ENCODE peak calls at places on chromosomes 13 and 19, in eight cellular contexts. H, X, D, S, A, I, Z and Y are unnamed samples.

GRCh38 chr19:399370-399769 is 9.6 kb downstream of the C2CD4C start:
- DNase-seq in H (no peak), X (no peak), D (peak), S (no peak), A (no peak), I (no peak), Z (no peak), Y (no peak)

GRCh38 chr19:39913682-39914333 is 20.6 kb downstream of the FCGBP start:
- DNase-seq in H (no peak), X (no peak), D (no peak), S (no peak), A (no peak), I (no peak), Z (no peak), Y (no peak)

GRCh38 chr19:36103842-36104552 is 6.9 kb upstream of the OVOL3 start:
- DNase-seq in H (no peak), X (no peak), D (no peak), S (no peak), A (peak), I (no peak), Z (no peak), Y (no peak)

GRCh38 chr19:50514346-50515167 is 844 bp upstream of the ASPDH start:
- DNase-seq in H (peak), X (no peak), D (peak), S (no peak), A (no peak), I (no peak), Z (no peak), Y (peak)

GRCh38 chr19:17751103-17751911 is at the start of gene FCHO1:
- DNase-seq in H (no peak), X (no peak), D (peak), S (peak), A (no peak), I (peak), Z (no peak), Y (no peak)

GRCh38 chr19:7943444-7944176 is at the start of gene TIMM44:
- DNase-seq in H (peak), X (peak), D (peak), S (peak), A (peak), I (peak), Z (peak), Y (peak)

GRCh38 chr13:36493046-36493445 is 60.8 kb downstream of the CCNA1 start:
- DNase-seq in H (no peak), X (peak), D (no peak), S (no peak), A (no peak), I (no peak), Z (no peak), Y (no peak)

GRCh38 chr13:98493035-98493401 is 83.9 kb downstream of the STK24 start:
- DNase-seq in H (no peak), X (no peak), D (no peak), S (no peak), A (no peak), I (no peak), Z (no peak), Y (no peak)

GRCh38 chr13:85806553-85807175 is 7.4 kb upstream of the SLITRK6 start:
- DNase-seq in H (peak), X (peak), D (no peak), S (no peak), A (peak), I (peak), Z (no peak), Y (peak)

GRCh38 chr13:107765724-107766436 is 449.5 kb downstream of the LIG4 start:
- DNase-seq in H (no peak), X (peak), D (no peak), S (no peak), A (no peak), I (no peak), Z (peak), Y (peak)

GRCh38 chr13:95106562-95106961 is 194.7 kb downstream of the ABCC4 start:
- DNase-seq in H (no peak), X (peak), D (no peak), S (no peak), A (peak), I (no peak), Z (no peak), Y (no peak)

GRCh38 chr13:113412440-113412839 is 40.8 kb downstream of the ADPRHL1 start:
- DNase-seq in H (no peak), X (no peak), D (peak), S (no peak), A (no peak), I (no peak), Z (no peak), Y (no peak)

GRCh38 chr13:73833331-73834070 is 300.7 kb downstream of the KLF12 start:
- DNase-seq in H (no peak), X (no peak), D (no peak), S (no peak), A (no peak), I (no peak), Z (no peak), Y (no peak)

GRCh38 chr19:2552859-2553258 is 76.9 kb downstream of the GADD45B start:
- DNase-seq in H (no peak), X (no peak), D (peak), S (peak), A (peak), I (peak), Z (no peak), Y (no peak)

GRCh38 chr13:24304620-24305019 is 4.8 kb upstream of the C1QTNF9 start:
- DNase-seq in H (no peak), X (no peak), D (no peak), S (no peak), A (no peak), I (no peak), Z (no peak), Y (no peak)

GRCh38 chr19:34851277-34851804 is 75.4 kb upstream of the ZNF30 start:
- DNase-seq in H (no peak), X (no peak), D (no peak), S (no peak), A (no peak), I (no peak), Z (no peak), Y (no peak)

GRCh38 chr13:20193924-20194631 is 1.3 kb upstream of the GJB2 start:
- DNase-seq in H (no peak), X (no peak), D (no peak), S (no peak), A (no peak), I (peak), Z (no peak), Y (no peak)

GRCh38 chr19:3646336-3647092 is 19.9 kb upstream of the CACTIN start:
- DNase-seq in H (no peak), X (no peak), D (no peak), S (no peak), A (no peak), I (no peak), Z (no peak), Y (no peak)

GRCh38 chr19:51760811-51761356 is at the start of gene FPR2:
- DNase-seq in H (no peak), X (no peak), D (no peak), S (no peak), A (no peak), I (no peak), Z (no peak), Y (no peak)

GRCh38 chr19:4870025-4870700 is 2.7 kb upstream of the PLIN3 start:
- DNase-seq in H (no peak), X (peak), D (peak), S (no peak), A (peak), I (peak), Z (peak), Y (no peak)

GRCh38 chr19:45863840-45864628 is at the start of gene FOXA3:
- DNase-seq in H (peak), X (peak), D (no peak), S (peak), A (peak), I (peak), Z (no peak), Y (peak)

GRCh38 chr13:110869805-110870706 is 44.8 kb downstream of the ANKRD10 start:
- DNase-seq in H (peak), X (peak), D (peak), S (no peak), A (peak), I (no peak), Z (peak), Y (no peak)

GRCh38 chr19:14337510-14337909 is 43.7 kb upstream of the ADGRE5 start:
- DNase-seq in H (no peak), X (peak), D (peak), S (peak), A (no peak), I (peak), Z (no peak), Y (peak)

GRCh38 chr13:94414141-94414540 is 65.3 kb downstream of the DCT start:
- DNase-seq in H (no peak), X (no peak), D (no peak), S (no peak), A (no peak), I (no peak), Z (no peak), Y (no peak)

GRCh38 chr13:75469087-75469486 is 12.9 kb downstream of the TBC1D4 start:
- DNase-seq in H (no peak), X (no peak), D (no peak), S (no peak), A (no peak), I (no peak), Z (no peak), Y (no peak)

GRCh38 chr13:108573455-108573854 is 56.0 kb upstream of the MYO16 start:
- DNase-seq in H (no peak), X (no peak), D (no peak), S (no peak), A (no peak), I (no peak), Z (no peak), Y (no peak)

GRCh38 chr13:76331948-76332712 is 554.1 kb downstream of the KCTD12 start:
- DNase-seq in H (no peak), X (peak), D (no peak), S (no peak), A (no peak), I (no peak), Z (no peak), Y (no peak)

GRCh38 chr13:110134801-110135200 is 172.2 kb downstream of the COL4A1 start:
- DNase-seq in H (peak), X (peak), D (no peak), S (no peak), A (no peak), I (no peak), Z (no peak), Y (no peak)